ENCODE peak calls at places on chromosomes 3 and 15, in seven cellular contexts. O, U, S, N, R, M and W are unnamed samples. For H3K27me3 and H3K36me3, the result is how much of the 10 kb centered on the place peaks cover.

GRCh38 chr15:61824291-61824690 is 236.0 kb downstream of the VPS13C start:
- DNase-seq in O (no peak), U (no peak), S (no peak), N (no peak), R (no peak), M (no peak), W (no peak)

GRCh38 chr3:192331749-192332385 is 395.5 kb downstream of the FGF12 start:
- DNase-seq in O (no peak), U (no peak), S (no peak), N (no peak), R (no peak), M (no peak), W (no peak)

GRCh38 chr3:55549172-55549571 is 62.1 kb upstream of the WNT5A start:
- DNase-seq in O (no peak), U (no peak), S (no peak), N (no peak), R (no peak), M (no peak), W (no peak)

GRCh38 chr3:121895121-121895520 is 920 bp downstream of the SLC15A2 start:
- DNase-seq in O (no peak), U (no peak), S (no peak), N (no peak), R (no peak), M (no peak), W (peak)

GRCh38 chr3:36991147-36991546 is 1.8 kb downstream of the EPM2AIP1 start:
- DNase-seq in O (no peak), U (no peak), S (no peak), N (no peak), R (no peak), M (no peak), W (no peak)

GRCh38 chr15:36883705-36884355 is 216.5 kb downstream of the MEIS2 start:
- DNase-seq in O (peak), U (peak), S (peak), N (peak), R (peak), M (peak), W (peak)

GRCh38 chr3:147305533-147306241 is 100.7 kb downstream of the ZIC4 start:
- DNase-seq in O (no peak), U (no peak), S (no peak), N (no peak), R (no peak), M (no peak), W (no peak)

GRCh38 chr15:57667171-57667924 is 39.2 kb upstream of the POLR2M start:
- DNase-seq in O (no peak), U (peak), S (peak), N (no peak), R (no peak), M (no peak), W (peak)

GRCh38 chr15:80031841-80032240 is 27.6 kb upstream of the ZFAND6 start:
- DNase-seq in O (no peak), U (no peak), S (peak), N (no peak), R (no peak), M (no peak), W (no peak)

GRCh38 chr15:88894348-88894818 is 961 bp downstream of the HAPLN3 start:
- DNase-seq in O (peak), U (peak), S (peak), N (peak), R (peak), M (peak), W (peak)

GRCh38 chr3:100330651-100331050 is 3.9 kb upstream of the NIT2 start:
- DNase-seq in O (no peak), U (no peak), S (no peak), N (no peak), R (no peak), M (no peak), W (no peak)

GRCh38 chr3:100114413-100115030 is at the start of gene FILIP1L:
- DNase-seq in O (no peak), U (no peak), S (no peak), N (no peak), R (no peak), M (no peak), W (no peak)

GRCh38 chr3:16373270-16373785 is 108.3 kb downstream of the OXNAD1 start:
- DNase-seq in O (no peak), U (no peak), S (no peak), N (no peak), R (no peak), M (no peak), W (no peak)

GRCh38 chr3:70753572-70753971 is 441.1 kb upstream of the MDFIC2 start:
- DNase-seq in O (no peak), U (no peak), S (no peak), N (no peak), R (no peak), M (no peak), W (peak)

GRCh38 chr3:192879346-192880031 is 38.2 kb downstream of the MB21D2 start:
- DNase-seq in O (no peak), U (no peak), S (no peak), N (no peak), R (no peak), M (no peak), W (peak)

GRCh38 chr3:100210777-100211145 is 50.0 kb upstream of the TBC1D23 start:
- DNase-seq in O (no peak), U (peak), S (no peak), N (no peak), R (no peak), M (no peak), W (peak)

GRCh38 chr3:12501360-12502020 is 17.2 kb downstream of the TSEN2 start:
- DNase-seq in O (no peak), U (no peak), S (no peak), N (no peak), R (no peak), M (no peak), W (no peak)

GRCh38 chr3:171435143-171435542 is 25.1 kb downstream of the TNIK start:
- DNase-seq in O (no peak), U (no peak), S (no peak), N (no peak), R (no peak), M (no peak), W (peak)

GRCh38 chr3:63655519-63655918 is 3.0 kb downstream of the SNTN start:
- DNase-seq in O (no peak), U (no peak), S (no peak), N (no peak), R (no peak), M (no peak), W (no peak)

GRCh38 chr15:80242132-80242769 is 9.8 kb downstream of the CTXND1 start:
- DNase-seq in O (peak), U (no peak), S (no peak), N (peak), R (no peak), M (no peak), W (peak)

GRCh38 chr3:28042707-28043106 is 198.7 kb upstream of the CMC1 start:
- DNase-seq in O (no peak), U (no peak), S (no peak), N (no peak), R (no peak), M (no peak), W (no peak)

GRCh38 chr15:68644996-68645395 is 66.2 kb downstream of the CORO2B start:
- DNase-seq in O (no peak), U (no peak), S (no peak), N (no peak), R (no peak), M (peak), W (no peak)

GRCh38 chr3:36373661-36374060 is 6.6 kb upstream of the STAC start:
- DNase-seq in O (no peak), U (no peak), S (no peak), N (no peak), R (no peak), M (no peak), W (peak)

GRCh38 chr3:179671709-179672337 is 19.0 kb downstream of the USP13 start:
- DNase-seq in O (no peak), U (no peak), S (no peak), N (no peak), R (no peak), M (no peak), W (no peak)

GRCh38 chr3:10983219-10983916 is 9.2 kb upstream of the SLC6A1 start:
- DNase-seq in O (peak), U (no peak), S (peak), N (no peak), R (peak), M (no peak), W (peak)

GRCh38 chr3:10981031-10981430 is 11.5 kb upstream of the SLC6A1 start:
- DNase-seq in O (no peak), U (no peak), S (no peak), N (no peak), R (no peak), M (no peak), W (no peak)

GRCh38 chr3:10982782-10983181 is 9.8 kb upstream of the SLC6A1 start:
- DNase-seq in O (no peak), U (no peak), S (no peak), N (no peak), R (no peak), M (no peak), W (no peak)

GRCh38 chr3:10980216-10980799 is 12.2 kb upstream of the SLC6A1 start:
- DNase-seq in O (no peak), U (no peak), S (no peak), N (no peak), R (no peak), M (no peak), W (no peak)

GRCh38 chr3:10981961-10982360 is 10.6 kb upstream of the SLC6A1 start:
- DNase-seq in O (no peak), U (no peak), S (no peak), N (no peak), R (no peak), M (no peak), W (no peak)
- H3K27me3 ChIP-seq in O (under half), U (under half), S (under half), N (under half), R (under half), M (under half), W (under half)

DNA sequence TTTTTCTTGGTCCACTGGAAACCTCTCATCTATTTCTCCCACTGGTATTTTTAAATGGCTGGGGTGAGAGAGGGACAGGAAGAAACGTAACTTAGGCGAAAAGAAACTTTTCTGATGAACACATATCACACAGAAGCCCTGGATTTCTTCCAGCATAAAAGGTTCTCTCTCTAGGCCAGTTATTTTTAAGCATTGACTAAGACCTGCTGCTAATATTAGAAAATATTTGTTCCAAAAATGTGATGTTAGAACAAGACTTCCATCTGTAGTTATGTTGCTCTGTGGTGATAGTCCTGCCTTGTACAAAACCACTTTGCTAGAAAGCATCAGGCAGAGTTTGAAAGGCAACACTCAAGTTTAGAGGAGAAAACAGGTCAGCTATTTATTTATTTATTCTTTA is 537.7 kb downstream of the MCTP2 start:
- DNase-seq in O (no peak), U (no peak), S (no peak), N (no peak), R (no peak), M (no peak), W (no peak)
- H3K36me3 ChIP-seq in O (under half), U (under half), S (under half), N (under half), R (under half), M (under half), W (under half)

GRCh38 chr15:53036641-53037040 is 246.5 kb upstream of the ONECUT1 start:
- DNase-seq in O (no peak), U (no peak), S (no peak), N (no peak), R (no peak), M (no peak), W (no peak)

GRCh38 chr15:53031469-53031868 is 241.3 kb upstream of the ONECUT1 start:
- DNase-seq in O (no peak), U (no peak), S (no peak), N (no peak), R (no peak), M (no peak), W (no peak)

GRCh38 chr15:53037904-53038303 is 247.8 kb upstream of the ONECUT1 start:
- DNase-seq in O (no peak), U (no peak), S (no peak), N (no peak), R (no peak), M (no peak), W (no peak)

GRCh38 chr15:53034767-53035245 is 244.7 kb upstream of the ONECUT1 start:
- DNase-seq in O (no peak), U (no peak), S (no peak), N (no peak), R (no peak), M (no peak), W (no peak)

GRCh38 chr15:53033709-53034108 is 243.6 kb upstream of the ONECUT1 start:
- DNase-seq in O (no peak), U (no peak), S (no peak), N (no peak), R (no peak), M (no peak), W (no peak)
- H3K27me3 ChIP-seq in O (under half), U (under half), S (under half), N (under half), R (under half), M (under half), W (under half)

GRCh38 chr3:132522353-132522752 is 74.7 kb upstream of the ACKR4 start:
- DNase-seq in O (no peak), U (no peak), S (no peak), N (no peak), R (no peak), M (no peak), W (no peak)
- H3K36me3 ChIP-seq in O (half or more), U (under half), S (under half), N (under half), R (half or more), M (half or more), W (under half)

DNA sequence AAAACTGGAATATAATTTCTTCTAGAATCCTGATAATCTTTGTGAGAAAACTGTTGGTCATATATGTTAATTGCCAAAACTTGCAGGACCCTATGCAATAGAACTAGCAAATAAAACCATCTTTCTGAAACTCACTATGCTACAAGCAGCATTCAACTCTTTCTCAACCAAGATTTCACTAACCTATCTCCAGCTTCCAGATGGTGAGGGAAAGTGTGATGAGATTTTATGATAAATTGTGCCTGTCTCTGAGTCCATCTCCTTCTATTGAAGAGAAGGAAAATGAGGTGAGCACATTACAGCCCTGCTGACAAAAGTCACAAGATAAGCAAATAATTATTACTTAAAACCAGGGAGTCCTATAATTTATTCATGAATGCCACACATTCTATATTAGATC is 44.1 kb upstream of the UBE2Q2 start:
- DNase-seq in O (no peak), U (no peak), S (no peak), N (no peak), R (no peak), M (no peak), W (no peak)
- H3K27me3 ChIP-seq in O (under half), U (under half), S (under half), N (under half), R (under half), M (under half), W (under half)